ENCODE peak calls at places on chromosomes 5 and 9, in seven cellular contexts. One of them, this sample, is unnamed.
A peak's percentile ranks its signal among the peaks of the same experiment; 100 is the strongest.

GRCh38 chr5:8057764-8058163 is 188.8 kb downstream of the MTRR start:
- DNase-seq in osteoblast: peak; percentile 19
- DNase-seq in choroid plexus epithelial cell: peak; percentile 1
- DNase-seq in Caco-2: no peak
- DNase-seq in AG10803: peak; percentile 9
- DNase-seq in neural progenitor cell: no peak
- DNase-seq in GM06990: no peak
- DNase-seq in this sample: no peak

GRCh38 chr9:126533911-126534300 is 79.8 kb upstream of the LMX1B start:
- DNase-seq in osteoblast: no peak
- DNase-seq in choroid plexus epithelial cell: no peak
- DNase-seq in Caco-2: no peak
- DNase-seq in AG10803: no peak
- DNase-seq in neural progenitor cell: no peak
- DNase-seq in GM06990: no peak
- DNase-seq in this sample: no peak

GRCh38 chr9:121685146-121685794 is 33.8 kb downstream of the DAB2IP start:
- DNase-seq in osteoblast: peak; percentile 57
- DNase-seq in choroid plexus epithelial cell: no peak
- DNase-seq in Caco-2: no peak
- DNase-seq in AG10803: no peak
- DNase-seq in neural progenitor cell: no peak
- DNase-seq in GM06990: no peak
- DNase-seq in this sample: no peak

GRCh38 chr5:172765766-172766286 is 5.2 kb downstream of the DUSP1 start:
- DNase-seq in osteoblast: no peak
- DNase-seq in choroid plexus epithelial cell: peak; percentile 96
- DNase-seq in Caco-2: no peak
- DNase-seq in AG10803: no peak
- DNase-seq in neural progenitor cell: no peak
- DNase-seq in GM06990: no peak
- DNase-seq in this sample: no peak

GRCh38 chr5:84274585-84275468 is 109.9 kb downstream of the EDIL3 start:
- DNase-seq in osteoblast: no peak
- DNase-seq in choroid plexus epithelial cell: peak; percentile 67
- DNase-seq in Caco-2: peak; percentile 36
- DNase-seq in AG10803: peak; percentile 16
- DNase-seq in neural progenitor cell: peak; percentile 61
- DNase-seq in GM06990: no peak
- DNase-seq in this sample: peak; percentile 47

GRCh38 chr9:97480174-97480573 is 21.3 kb upstream of the TMOD1 start:
- DNase-seq in osteoblast: no peak
- DNase-seq in choroid plexus epithelial cell: no peak
- DNase-seq in Caco-2: no peak
- DNase-seq in AG10803: peak; percentile 22
- DNase-seq in neural progenitor cell: no peak
- DNase-seq in GM06990: no peak
- DNase-seq in this sample: no peak

GRCh38 chr9:125375820-125376219 is 114.2 kb downstream of the GAPVD1 start:
- DNase-seq in osteoblast: no peak
- DNase-seq in choroid plexus epithelial cell: no peak
- DNase-seq in Caco-2: no peak
- DNase-seq in AG10803: no peak
- DNase-seq in neural progenitor cell: no peak
- DNase-seq in GM06990: no peak
- DNase-seq in this sample: no peak

GRCh38 chr5:176737001-176737745 is 73.2 kb upstream of the UNC5A start:
- DNase-seq in osteoblast: no peak
- DNase-seq in choroid plexus epithelial cell: no peak
- DNase-seq in Caco-2: peak; percentile 57
- DNase-seq in AG10803: no peak
- DNase-seq in neural progenitor cell: no peak
- DNase-seq in GM06990: no peak
- DNase-seq in this sample: no peak

GRCh38 chr5:133244242-133244641 is 192.4 kb downstream of the HSPA4 start:
- DNase-seq in osteoblast: no peak
- DNase-seq in choroid plexus epithelial cell: peak; percentile 40
- DNase-seq in Caco-2: no peak
- DNase-seq in AG10803: no peak
- DNase-seq in neural progenitor cell: no peak
- DNase-seq in GM06990: peak; percentile 41
- DNase-seq in this sample: no peak

GRCh38 chr5:157059891-157060290 is 975 bp upstream of the HAVCR1 start:
- DNase-seq in osteoblast: no peak
- DNase-seq in choroid plexus epithelial cell: no peak
- DNase-seq in Caco-2: no peak
- DNase-seq in AG10803: peak; percentile 36
- DNase-seq in neural progenitor cell: no peak
- DNase-seq in GM06990: no peak
- DNase-seq in this sample: no peak

GRCh38 chr5:54861212-54861894 is 124.0 kb downstream of the ESM1 start:
- DNase-seq in osteoblast: peak; percentile 82
- DNase-seq in choroid plexus epithelial cell: peak; percentile 67
- DNase-seq in Caco-2: no peak
- DNase-seq in AG10803: peak; percentile 66
- DNase-seq in neural progenitor cell: no peak
- DNase-seq in GM06990: no peak
- DNase-seq in this sample: no peak

DNA sequence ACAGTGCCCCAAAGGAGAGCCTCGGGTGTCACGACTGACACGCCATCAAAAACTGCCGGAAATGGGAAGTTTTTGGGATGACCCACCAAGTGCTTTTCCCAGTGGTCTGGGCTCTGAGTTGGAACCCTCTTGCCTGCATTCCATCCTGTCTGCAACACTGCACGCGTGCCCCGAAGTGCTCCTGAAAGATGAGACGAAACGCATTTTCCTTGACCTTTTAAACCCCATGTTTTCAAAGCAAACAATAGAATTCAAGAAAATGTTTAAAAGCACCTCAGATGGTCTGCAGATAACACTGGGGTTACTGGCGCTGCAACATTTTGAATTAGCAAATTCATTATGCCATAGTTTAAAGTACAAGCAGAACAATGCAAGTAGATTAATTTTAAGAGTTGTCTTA is 92.9 kb downstream of the ANKRD18A start:
- DNase-seq in osteoblast: no peak
- DNase-seq in choroid plexus epithelial cell: peak; percentile 12
- DNase-seq in Caco-2: no peak
- DNase-seq in AG10803: no peak
- DNase-seq in neural progenitor cell: peak; percentile 12
- DNase-seq in GM06990: no peak
- DNase-seq in this sample: peak; percentile 46
- TF ChIP-seq CTCF in osteoblast: no peak
- TF ChIP-seq CTCF in choroid plexus epithelial cell: no peak
- TF ChIP-seq CTCF in Caco-2: no peak
- TF ChIP-seq CTCF in AG10803: no peak
- TF ChIP-seq CTCF in neural progenitor cell: no peak
- TF ChIP-seq CTCF in GM06990: no peak
- TF ChIP-seq CTCF in this sample: no peak

DNA sequence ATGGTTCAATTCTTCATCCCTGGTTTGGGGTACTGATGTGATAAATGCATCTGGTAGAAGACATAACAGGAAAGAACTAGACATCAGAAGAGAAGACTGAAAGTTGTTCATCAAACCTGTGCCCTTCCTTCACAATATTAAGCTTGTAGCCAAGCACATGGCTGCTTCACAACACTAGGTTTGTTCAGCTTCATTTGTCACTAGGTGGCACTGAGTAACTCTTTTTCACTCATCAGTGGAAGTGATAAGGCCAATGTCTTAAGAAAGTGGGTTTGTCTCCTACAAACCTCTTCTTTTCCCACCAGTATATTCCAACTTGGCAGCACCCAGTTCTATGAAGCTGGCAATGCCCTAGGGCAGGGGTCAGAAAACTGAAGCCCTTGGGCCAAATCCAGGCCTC is 26.9 kb downstream of the ZNF484 start:
- DNase-seq in osteoblast: no peak
- DNase-seq in choroid plexus epithelial cell: no peak
- DNase-seq in Caco-2: no peak
- DNase-seq in AG10803: no peak
- DNase-seq in neural progenitor cell: no peak
- DNase-seq in GM06990: no peak
- DNase-seq in this sample: no peak
- TF ChIP-seq CTCF in osteoblast: no peak
- TF ChIP-seq CTCF in choroid plexus epithelial cell: no peak
- TF ChIP-seq CTCF in Caco-2: no peak
- TF ChIP-seq CTCF in AG10803: no peak
- TF ChIP-seq CTCF in neural progenitor cell: no peak
- TF ChIP-seq CTCF in GM06990: no peak
- TF ChIP-seq CTCF in this sample: no peak

GRCh38 chr5:929596-929995 is 36.9 kb downstream of the TRIP13 start:
- DNase-seq in osteoblast: no peak
- DNase-seq in choroid plexus epithelial cell: no peak
- DNase-seq in Caco-2: no peak
- DNase-seq in AG10803: no peak
- DNase-seq in neural progenitor cell: no peak
- DNase-seq in GM06990: no peak
- DNase-seq in this sample: no peak

GRCh38 chr5:926416-927171 is 33.9 kb downstream of the TRIP13 start:
- DNase-seq in osteoblast: peak; percentile 92
- DNase-seq in choroid plexus epithelial cell: peak; percentile 26
- DNase-seq in Caco-2: no peak
- DNase-seq in AG10803: peak; percentile 25
- DNase-seq in neural progenitor cell: peak; percentile 76
- DNase-seq in GM06990: no peak
- DNase-seq in this sample: peak; percentile 73

GRCh38 chr5:923473-923873 is 30.8 kb downstream of the TRIP13 start:
- DNase-seq in osteoblast: peak; percentile 97
- DNase-seq in choroid plexus epithelial cell: peak; percentile 71
- DNase-seq in Caco-2: peak; percentile 92
- DNase-seq in AG10803: peak; percentile 65
- DNase-seq in neural progenitor cell: peak; percentile 93
- DNase-seq in GM06990: peak; percentile 64
- DNase-seq in this sample: peak; percentile 88

GRCh38 chr5:930853-931252 is 38.2 kb downstream of the TRIP13 start:
- DNase-seq in osteoblast: no peak
- DNase-seq in choroid plexus epithelial cell: no peak
- DNase-seq in Caco-2: no peak
- DNase-seq in AG10803: no peak
- DNase-seq in neural progenitor cell: no peak
- DNase-seq in GM06990: no peak
- DNase-seq in this sample: no peak

DNA sequence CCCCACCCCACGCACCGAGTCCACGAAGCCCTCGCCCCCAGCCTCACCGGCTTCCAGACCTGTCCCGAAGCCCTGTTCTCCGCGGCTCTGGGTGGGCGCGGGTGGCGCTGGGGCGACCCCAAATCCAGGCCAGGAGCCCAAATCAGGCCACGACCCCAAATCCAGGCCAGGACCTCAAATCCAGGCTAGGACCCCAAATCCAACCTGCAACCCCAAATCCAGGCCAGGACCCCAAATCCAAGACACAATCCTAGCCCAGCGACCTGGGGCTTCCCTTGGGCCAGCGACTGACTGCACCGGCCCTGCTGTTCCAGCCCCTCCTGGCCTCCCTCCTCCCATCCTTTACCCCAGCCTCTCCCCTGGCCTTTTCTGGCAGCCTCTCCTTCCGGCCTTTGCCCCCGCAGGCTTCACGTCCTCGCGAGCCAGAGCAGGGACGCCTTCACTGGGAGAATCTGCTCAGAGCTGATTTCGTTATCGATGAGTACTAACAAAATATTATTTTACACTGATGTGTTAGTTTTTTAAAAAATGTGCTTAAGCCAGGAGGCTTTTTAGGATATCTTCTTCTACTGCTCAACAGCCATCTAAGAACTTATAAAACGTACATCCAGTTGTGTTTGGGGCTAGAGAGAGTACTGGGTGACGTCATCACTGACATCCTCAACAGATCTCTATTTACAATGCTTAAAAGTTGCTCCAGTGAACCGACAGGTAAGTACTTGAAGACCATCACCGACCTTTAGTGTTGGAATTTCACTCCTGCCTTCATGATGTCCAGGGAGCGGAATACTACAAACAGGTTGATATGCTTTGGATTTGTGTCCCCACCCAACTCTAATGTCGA is 34.7 kb downstream of the TRIP13 start:
- DNase-seq in osteoblast: no peak
- DNase-seq in choroid plexus epithelial cell: no peak
- DNase-seq in Caco-2: no peak
- DNase-seq in AG10803: no peak
- DNase-seq in neural progenitor cell: no peak
- DNase-seq in GM06990: no peak
- DNase-seq in this sample: no peak
- TF ChIP-seq CTCF in osteoblast: no peak
- TF ChIP-seq CTCF in choroid plexus epithelial cell: no peak
- TF ChIP-seq CTCF in Caco-2: no peak
- TF ChIP-seq CTCF in AG10803: no peak
- TF ChIP-seq CTCF in neural progenitor cell: no peak
- TF ChIP-seq CTCF in GM06990: no peak
- TF ChIP-seq CTCF in this sample: no peak

DNA sequence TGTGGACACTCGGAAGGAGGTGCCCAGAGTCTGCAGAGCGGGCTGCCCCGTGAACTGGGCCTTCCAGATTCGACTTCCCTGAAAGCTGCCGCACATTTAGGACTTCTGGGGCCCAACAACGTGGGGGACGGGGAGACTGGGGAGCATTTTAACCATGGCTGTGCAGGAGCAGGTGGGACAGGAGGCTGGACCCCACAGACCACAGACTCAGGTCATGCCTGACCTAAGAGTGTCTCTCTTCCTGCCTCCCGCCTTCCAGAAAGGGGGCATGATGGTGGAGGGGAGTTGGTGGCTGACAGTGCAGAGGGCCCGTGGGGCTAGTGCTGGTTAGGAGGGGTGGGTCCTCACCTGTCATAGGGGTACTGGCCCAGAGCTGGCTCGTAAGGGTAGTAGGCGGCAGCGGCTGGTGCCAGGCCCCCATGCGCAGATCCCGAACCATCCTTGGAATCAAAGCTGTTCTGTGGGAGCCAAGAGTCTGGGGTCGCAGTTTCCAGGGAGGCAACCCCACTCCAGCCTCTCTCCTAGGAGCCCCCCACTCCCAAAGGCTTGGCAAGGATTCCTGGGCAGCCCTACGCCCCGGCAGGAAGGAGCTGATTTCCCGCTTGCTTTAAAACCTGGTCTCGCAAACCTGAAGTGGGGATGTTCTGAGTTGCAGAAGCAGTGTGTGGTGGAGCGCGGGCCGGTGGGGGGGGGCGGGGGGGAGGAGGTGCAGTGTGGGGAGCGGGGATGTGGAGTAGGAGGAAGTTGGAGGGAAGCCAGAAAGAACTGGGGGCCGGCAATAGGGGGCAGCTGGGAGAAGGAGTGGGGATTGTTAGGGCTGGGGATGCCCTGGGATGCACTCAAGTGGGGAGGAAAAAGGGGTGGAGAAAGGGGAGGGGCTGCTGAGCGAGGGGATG is 2.1 kb downstream of the IRX4 start:
- DNase-seq in osteoblast: peak; percentile 81
- DNase-seq in choroid plexus epithelial cell: no peak
- DNase-seq in Caco-2: no peak
- DNase-seq in AG10803: no peak
- DNase-seq in neural progenitor cell: no peak
- DNase-seq in GM06990: no peak
- DNase-seq in this sample: peak; percentile 30
- TF ChIP-seq CTCF in osteoblast: no peak
- TF ChIP-seq CTCF in choroid plexus epithelial cell: no peak
- TF ChIP-seq CTCF in Caco-2: no peak
- TF ChIP-seq CTCF in AG10803: no peak
- TF ChIP-seq CTCF in neural progenitor cell: no peak
- TF ChIP-seq CTCF in GM06990: no peak
- TF ChIP-seq CTCF in this sample: no peak

DNA sequence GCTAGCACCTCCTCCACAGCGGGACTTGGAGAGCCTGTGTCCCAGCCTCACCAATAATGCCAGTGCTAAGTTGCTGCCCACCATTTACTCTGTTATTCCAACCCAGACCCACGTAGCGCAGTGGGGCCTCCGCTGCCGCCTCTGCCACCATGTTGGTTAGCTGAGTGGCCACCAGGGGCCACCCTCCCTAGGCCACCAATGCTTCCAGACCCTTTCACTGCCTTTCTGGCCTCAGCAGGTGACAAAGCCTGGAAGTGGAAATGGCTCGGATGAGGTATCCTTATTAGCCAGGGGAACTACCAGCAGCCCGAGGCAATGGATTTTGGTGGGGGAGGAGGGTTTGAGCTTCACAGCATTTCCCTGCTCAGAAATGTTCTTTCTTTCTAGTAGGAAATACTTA is 110.1 kb downstream of the OSTF1 start:
- DNase-seq in osteoblast: no peak
- DNase-seq in choroid plexus epithelial cell: no peak
- DNase-seq in Caco-2: no peak
- DNase-seq in AG10803: no peak
- DNase-seq in neural progenitor cell: peak; percentile 47
- DNase-seq in GM06990: no peak
- DNase-seq in this sample: peak; percentile 6
- TF ChIP-seq CTCF in osteoblast: no peak
- TF ChIP-seq CTCF in choroid plexus epithelial cell: peak; percentile 24
- TF ChIP-seq CTCF in Caco-2: no peak
- TF ChIP-seq CTCF in AG10803: no peak
- TF ChIP-seq CTCF in neural progenitor cell: peak; percentile 48
- TF ChIP-seq CTCF in GM06990: no peak
- TF ChIP-seq CTCF in this sample: peak; percentile 24

This sample was measured in nephron progenitor cell.